ENCODE peak calls at places on chromosomes 1 and 21, in six cellular contexts. G is K562, S is endothelial cell of umbilical vein, Z is HepG2, H is A549, I is GM12878. Y is an unnamed sample.

GRCh38 chr1:150429805-150430204 is 57.4 kb upstream of the TARS2 start:
- DNase-seq in H (peak; percentile 40), S (peak; percentile 23), Z (peak; percentile 57), I (no peak), G (peak; percentile 35), Y (peak; percentile 19)

GRCh38 chr1:45012639-45013278 is 705 bp downstream of the UROD start:
- DNase-seq in S (peak; percentile 69), Z (peak; percentile 72), I (no peak), H (no peak), G (peak; percentile 97), Y (peak; percentile 52)

GRCh38 chr21:22223385-22223784 is 1225.2 kb downstream of the NCAM2 start:
- DNase-seq in G (no peak), I (peak; percentile 4), S (no peak), H (no peak), Z (no peak), Y (no peak)

GRCh38 chr1:29579821-29580425 is 343.6 kb downstream of the PTPRU start:
- DNase-seq in G (no peak), H (no peak), S (no peak), I (no peak), Z (peak; percentile 4), Y (no peak)

GRCh38 chr1:235910357-235911299 is 43.9 kb upstream of the LYST start:
- DNase-seq in I (no peak), G (no peak), S (peak; percentile 82), Z (peak; percentile 28), H (peak; percentile 90), Y (peak; percentile 87)

GRCh38 chr21:30044447-30045064 is 104.8 kb upstream of the GRIK1 start:
- DNase-seq in I (no peak), Z (peak; percentile 1), S (peak; percentile 6), H (peak; percentile 6), G (peak; percentile 19), Y (peak; percentile 14)

GRCh38 chr1:183622884-183623785 is 12.4 kb downstream of the ARPC5 start:
- DNase-seq in S (peak; percentile 56), I (no peak), H (peak; percentile 78), Z (peak; percentile 61), G (peak; percentile 54), Y (peak; percentile 78)

GRCh38 chr1:203084588-203085527 is 954 bp downstream of the MYOG start:
- DNase-seq in Z (peak; percentile 6), G (peak; percentile 81), S (no peak), H (peak; percentile 39), I (no peak), Y (peak; percentile 44)

GRCh38 chr21:41589620-41590175 is 81.7 kb upstream of the TMPRSS2 start:
- DNase-seq in H (no peak), Z (no peak), I (no peak), S (no peak), G (no peak), Y (no peak)

GRCh38 chr21:38622827-38623209 is 124.5 kb upstream of the ERG start:
- DNase-seq in S (no peak), H (no peak), I (no peak), G (no peak), Z (no peak), Y (no peak)

GRCh38 chr1:13967707-13968106 is 267.7 kb downstream of the PRDM2 start:
- DNase-seq in G (no peak), S (no peak), I (no peak), H (no peak), Z (no peak), Y (no peak)

GRCh38 chr1:152252157-152252556 is 28.2 kb upstream of the HRNR start:
- DNase-seq in S (no peak), I (no peak), Z (no peak), G (no peak), H (no peak), Y (no peak)

GRCh38 chr1:8198522-8198921 is 119.4 kb upstream of the SLC45A1 start:
- DNase-seq in I (no peak), H (no peak), S (no peak), G (no peak), Z (no peak), Y (no peak)

GRCh38 chr1:231626951-231627614 is 493 bp downstream of the DISC1 start:
- DNase-seq in S (no peak), H (peak; percentile 19), G (no peak), Z (peak; percentile 62), I (no peak), Y (peak; percentile 93)

GRCh38 chr1:107480548-107480947 is 339.7 kb downstream of the NTNG1 start:
- DNase-seq in S (no peak), G (no peak), H (no peak), Z (no peak), I (no peak), Y (no peak)

GRCh38 chr21:40680311-40680710 is 166.6 kb downstream of the DSCAM start:
- DNase-seq in G (no peak), Z (no peak), S (no peak), I (no peak), H (no peak), Y (no peak)

GRCh38 chr1:184221087-184221486 is 165.7 kb upstream of the C1orf21 start:
- DNase-seq in I (no peak), G (no peak), Z (no peak), H (no peak), S (no peak), Y (no peak)

GRCh38 chr1:9326596-9326995 is 33.9 kb downstream of the SPSB1 start:
- DNase-seq in Z (no peak), I (no peak), S (no peak), H (no peak), G (no peak), Y (no peak)

GRCh38 chr1:36257375-36257767 is 33.1 kb downstream of the THRAP3 start:
- DNase-seq in I (no peak), H (no peak), Z (peak; percentile 27), G (no peak), S (no peak), Y (no peak)

GRCh38 chr1:51907079-51907702 is 28.7 kb upstream of the NRDC start:
- DNase-seq in Z (no peak), G (no peak), H (no peak), S (no peak), I (no peak), Y (no peak)

GRCh38 chr1:200027264-200027823 is at the start of gene NR5A2:
- DNase-seq in H (peak; percentile 87), Z (peak; percentile 39), I (no peak), G (no peak), S (no peak), Y (no peak)

GRCh38 chr1:200029035-200029623 is 1.6 kb downstream of the NR5A2 start:
- DNase-seq in H (peak; percentile 72), G (no peak), Z (no peak), I (no peak), S (peak; percentile 69), Y (peak; percentile 44)

GRCh38 chr1:200028586-200029034 is 1.1 kb downstream of the NR5A2 start:
- DNase-seq in I (no peak), S (peak; percentile 62), G (no peak), Z (no peak), H (no peak), Y (no peak)

GRCh38 chr1:200030791-200031190 is 3.3 kb downstream of the NR5A2 start:
- DNase-seq in G (no peak), I (no peak), H (no peak), S (no peak), Z (no peak), Y (no peak)

DNA sequence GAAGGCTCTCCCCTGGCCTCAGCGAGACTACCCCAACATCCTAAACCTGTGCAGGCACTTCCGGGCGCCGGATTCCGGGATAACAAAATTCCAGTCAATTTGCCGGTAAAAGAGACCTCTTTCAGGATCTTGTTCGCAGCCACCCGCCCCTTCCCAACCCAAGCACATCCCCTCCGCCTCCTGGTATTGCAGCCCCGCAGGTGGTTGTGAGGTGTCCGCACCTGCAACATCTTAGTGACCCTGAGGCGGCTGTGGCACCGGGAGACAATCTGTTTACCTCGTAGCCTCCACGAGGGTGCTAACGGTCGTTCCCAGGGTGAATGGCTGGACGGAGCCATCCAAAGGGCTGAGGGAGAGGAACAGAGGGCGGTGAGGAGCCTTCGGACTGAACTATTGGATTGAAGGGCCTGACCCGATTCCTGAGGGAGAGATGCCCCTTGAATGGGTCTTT is 2.1 kb downstream of the NR5A2 start:
- DNase-seq in Z (no peak), S (no peak), I (no peak), H (no peak), G (no peak), Y (no peak)
- TF ChIP-seq MYC in Z (no peak), S (no peak), I (no peak), H (no peak), G (no peak), Y (no peak)

GRCh38 chr1:26434161-26434752 is 2.1 kb downstream of the DHDDS start:
- DNase-seq in I (no peak), G (no peak), S (no peak), Z (no peak), H (no peak), Y (no peak)

GRCh38 chr1:26429741-26430140 is 2.4 kb upstream of the DHDDS start:
- DNase-seq in S (no peak), H (no peak), G (no peak), I (no peak), Z (no peak), Y (no peak)

GRCh38 chr1:26432793-26433192 is 672 bp downstream of the DHDDS start:
- DNase-seq in I (no peak), Z (no peak), G (no peak), H (no peak), S (no peak), Y (no peak)

GRCh38 chr1:26438041-26438440 is 5.9 kb downstream of the DHDDS start:
- DNase-seq in H (no peak), G (no peak), Z (no peak), I (no peak), S (no peak), Y (no peak)

DNA sequence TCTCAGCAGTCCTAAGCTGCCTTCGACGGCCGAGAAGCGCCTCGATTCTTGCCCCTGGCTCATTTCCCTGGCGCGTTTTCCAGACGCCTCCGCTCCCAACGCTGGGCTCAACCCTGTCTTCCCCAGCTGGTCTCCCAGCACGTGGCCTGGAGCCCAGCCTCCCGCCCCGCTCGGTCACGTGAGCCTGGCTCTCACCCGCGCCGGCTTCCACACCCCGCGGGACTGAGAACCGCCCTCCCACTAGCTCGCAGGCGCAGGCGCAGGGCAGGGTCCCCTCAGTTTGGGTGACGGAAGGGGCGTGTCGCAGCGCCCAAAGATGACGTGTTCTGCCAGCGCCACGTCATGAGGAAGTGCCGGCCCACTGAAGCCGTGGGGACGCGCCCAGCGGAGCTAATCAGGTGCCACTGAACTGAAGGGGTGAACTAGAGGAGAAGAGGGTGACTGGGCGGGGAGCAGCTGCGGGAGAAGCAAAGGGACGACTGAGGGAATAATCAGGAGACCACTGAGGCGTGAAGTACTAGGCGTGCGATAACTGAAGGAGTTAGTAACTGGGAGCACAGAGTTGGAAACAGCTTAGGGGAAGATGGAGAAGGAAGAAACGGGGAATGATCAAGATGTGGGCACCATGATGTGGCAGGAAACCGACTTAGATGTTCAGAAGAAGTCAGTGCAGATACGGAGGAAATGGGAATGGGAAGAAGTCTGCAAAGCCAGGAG is at the start of gene DHDDS:
- DNase-seq in Z (peak; percentile 91), S (peak; percentile 99), G (peak; percentile 99), I (peak; percentile 95), H (peak; percentile 97), Y (peak; percentile 98)
- TF ChIP-seq POLR2A in Z (peak; percentile 86), S (peak; percentile 83), G (peak; percentile 98), I (peak; percentile 96), H (peak; percentile 68), Y (peak; percentile 90)

GRCh38 chr1:218480691-218481099 is 135.6 kb downstream of the TGFB2 start:
- DNase-seq in H (peak; percentile 93), S (peak; percentile 89), G (no peak), I (no peak), Z (peak; percentile 16), Y (no peak)
- TF ChIP-seq MYC in H (no peak), S (no peak), G (no peak), I (no peak), Z (no peak), Y (no peak)

GRCh38 chr1:160097911-160098851 is at the start of gene IGSF8:
- DNase-seq in I (peak; percentile 44), H (peak; percentile 82), G (no peak), S (peak; percentile 58), Z (peak; percentile 68), Y (peak; percentile 87)
- TF ChIP-seq POLR2A in I (peak; percentile 33), H (no peak), G (no peak), S (no peak), Z (peak; percentile 73), Y (peak; percentile 32)

Y was measured in NB4.